ENCODE peak calls at places on chromosome 21, in nine cellular contexts. I is HCT116, Q is WTC11, S is neural progenitor cell, E is foreskin keratinocyte, W is ovary, Y is astrocyte of the cerebellum, R is IMR-90, X is sigmoid colon. H is an unnamed sample.

GRCh38 chr21:25938673-25939395 is 204.1 kb downstream of the GABPA start:
- DNase-seq in Q (no peak), I (no peak), E (peak; percentile 30), W (no peak), R (no peak), X (no peak), S (no peak), Y (no peak), H (no peak)

GRCh38 chr21:25191141-25191540 is 416.1 kb downstream of the MRPL39 start:
- DNase-seq in Q (no peak), S (no peak), X (no peak), W (no peak), R (no peak), E (peak; percentile 50), I (no peak), Y (no peak), H (no peak)

GRCh38 chr21:23217597-23217996 is 2219.4 kb downstream of the NCAM2 start:
- DNase-seq in S (no peak), E (peak; percentile 21), X (no peak), R (no peak), Q (no peak), W (no peak), I (no peak), Y (no peak), H (no peak)

GRCh38 chr21:27505516-27505915 is 538.6 kb upstream of the ADAMTS5 start:
- DNase-seq in Y (peak; percentile 88), I (no peak), X (no peak), Q (no peak), R (peak; percentile 70), W (no peak), E (no peak), S (no peak), H (peak; percentile 64)

GRCh38 chr21:43868461-43868860 is 3.4 kb downstream of the AGPAT3 start:
- DNase-seq in Y (no peak), S (no peak), E (peak; percentile 40), R (no peak), Q (no peak), W (no peak), X (no peak), I (no peak), H (no peak)

GRCh38 chr21:29730281-29730680 is 209.5 kb downstream of the GRIK1 start:
- DNase-seq in W (no peak), I (no peak), X (no peak), E (no peak), Y (no peak), S (no peak), Q (no peak), R (no peak), H (no peak)

GRCh38 chr21:43775795-43776430 is at the start of gene CSTB:
- DNase-seq in R (peak; percentile 38), S (peak; percentile 90), X (peak; percentile 90), Y (no peak), I (peak; percentile 23), E (peak; percentile 47), W (peak; percentile 89), Q (peak; percentile 83), H (no peak)

GRCh38 chr21:24428539-24429186 is 1178.6 kb downstream of the MRPL39 start:
- DNase-seq in Y (no peak), R (no peak), X (no peak), E (no peak), I (no peak), W (no peak), Q (no peak), S (no peak), H (no peak)

GRCh38 chr21:27320868-27321267 is 354.0 kb upstream of the ADAMTS5 start:
- DNase-seq in Q (no peak), S (no peak), R (no peak), W (no peak), I (no peak), Y (no peak), X (no peak), E (no peak), H (no peak)

GRCh38 chr21:40453183-40453582 is 393.8 kb downstream of the DSCAM start:
- DNase-seq in R (no peak), Q (no peak), I (no peak), E (no peak), X (no peak), W (no peak), S (no peak), Y (no peak), H (no peak)

GRCh38 chr21:41863439-41863740 is 15.8 kb downstream of the PRDM15 start:
- DNase-seq in Y (no peak), W (no peak), Q (no peak), I (no peak), X (no peak), R (no peak), E (no peak), S (no peak), H (no peak)

GRCh38 chr21:41861255-41861654 is 17.9 kb downstream of the PRDM15 start:
- DNase-seq in S (no peak), X (no peak), Q (no peak), R (no peak), I (no peak), W (no peak), E (no peak), Y (no peak), H (no peak)

GRCh38 chr21:41864311-41865001 is 14.7 kb downstream of the PRDM15 start:
- DNase-seq in I (no peak), R (no peak), Q (no peak), X (no peak), W (no peak), Y (no peak), S (no peak), E (no peak), H (no peak)

GRCh38 chr21:41859297-41859980 is 19.7 kb downstream of the PRDM15 start:
- DNase-seq in W (no peak), S (no peak), R (no peak), I (no peak), Y (no peak), X (no peak), Q (no peak), E (no peak), H (no peak)

DNA sequence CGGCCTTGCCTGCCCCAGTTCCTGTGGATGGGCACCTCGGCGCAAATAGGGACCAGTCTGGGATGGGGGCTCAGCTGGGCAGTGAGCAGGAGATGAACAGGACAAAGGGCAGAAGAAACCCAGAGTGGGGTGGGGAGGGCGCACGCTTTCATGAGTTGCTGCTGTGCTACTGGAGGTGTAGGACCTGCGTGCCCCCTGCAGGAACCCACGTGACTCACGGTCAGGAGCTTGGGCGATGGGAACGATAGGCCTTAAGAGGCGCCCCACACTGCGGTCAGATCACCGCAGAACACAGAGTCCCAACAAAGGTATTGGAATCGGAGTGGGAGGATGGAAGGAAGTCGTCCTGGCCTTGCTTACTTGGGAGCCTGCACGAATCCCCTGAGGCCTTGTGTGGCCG is 17.2 kb downstream of the PRDM15 start:
- DNase-seq in W (no peak), X (no peak), Y (no peak), I (no peak), Q (no peak), E (no peak), R (no peak), S (no peak), H (no peak)
- TF ChIP-seq CTCF in W (no peak), X (no peak), Y (no peak), I (no peak), Q (no peak), E (no peak), R (no peak), S (peak; percentile 4), H (no peak)

DNA sequence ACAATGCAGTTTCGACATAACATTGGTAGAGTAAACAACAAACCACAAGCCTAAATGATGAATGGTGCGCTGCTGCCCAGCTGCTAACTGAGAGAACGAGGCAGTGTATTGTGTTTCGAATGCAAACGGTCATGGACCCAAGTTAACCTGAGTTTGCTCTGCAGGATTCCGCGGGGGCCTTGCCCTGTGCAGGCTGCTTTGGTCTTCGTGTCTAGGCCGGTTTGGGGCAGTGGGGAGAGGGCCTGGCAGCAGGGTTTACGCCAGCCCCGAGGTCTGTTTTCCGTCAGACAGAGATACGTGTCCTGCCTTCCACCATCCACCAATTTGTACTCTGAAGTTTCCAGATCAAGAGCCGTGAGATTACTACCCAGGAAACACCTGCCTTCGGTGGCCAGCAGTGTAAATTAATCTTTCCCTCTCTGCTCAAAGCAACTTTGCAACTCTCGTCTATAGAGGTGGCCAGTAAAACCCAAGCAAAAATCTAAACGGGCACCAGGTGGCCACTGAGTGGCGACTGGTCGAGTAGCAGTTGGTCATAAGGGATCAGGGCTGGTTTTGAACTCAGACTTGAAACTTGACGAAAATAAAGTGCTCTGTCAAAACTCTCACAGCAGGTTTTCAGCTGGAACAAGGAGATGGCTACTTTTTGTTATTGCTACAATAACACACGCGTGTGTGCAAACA is 6.3 kb upstream of the PRDM15 start:
- DNase-seq in I (no peak), X (no peak), W (no peak), E (no peak), R (peak; percentile 53), Q (no peak), S (no peak), Y (no peak), H (no peak)
- TF ChIP-seq CTCF in I (no peak), X (no peak), W (no peak), E (no peak), R (no peak), Q (no peak), S (no peak), Y (no peak), H (no peak)

DNA sequence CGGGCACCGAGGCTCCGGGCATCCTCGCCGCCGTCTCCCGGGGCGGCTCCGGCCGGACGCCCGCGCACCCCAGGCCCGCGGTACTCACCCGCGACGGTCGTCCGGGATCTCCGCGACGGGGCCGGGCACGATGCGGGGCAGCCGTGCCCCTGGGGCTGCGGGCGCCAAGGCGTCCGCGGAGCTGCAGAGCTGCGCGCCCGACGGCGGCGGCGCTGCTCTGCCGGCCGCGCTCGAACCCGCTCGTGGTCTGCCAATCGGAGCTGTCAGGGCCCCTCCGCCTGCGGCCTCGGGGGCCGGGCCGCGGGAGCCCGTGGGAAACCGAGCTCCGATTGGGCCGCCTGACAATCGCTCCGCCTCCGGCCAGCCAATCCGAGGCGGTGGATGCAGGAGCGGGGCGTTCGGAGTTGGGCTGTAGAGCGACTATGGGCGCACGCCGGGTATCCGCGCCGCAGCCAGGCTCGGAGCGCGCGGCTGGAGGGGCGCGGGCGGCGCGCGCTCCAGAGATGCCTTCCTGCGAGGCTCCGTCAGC is 100.6 kb upstream of the SOD1 start:
- DNase-seq in I (peak; percentile 80), R (peak; percentile 76), W (peak; percentile 92), S (peak; percentile 99), X (peak; percentile 86), Y (peak; percentile 90), E (peak; percentile 91), Q (peak; percentile 96), H (peak; percentile 11)
- TF ChIP-seq CTCF in I (no peak), R (no peak), W (no peak), S (peak; percentile 55), X (no peak), Y (no peak), E (peak; percentile 68), Q (no peak), H (no peak)

DNA sequence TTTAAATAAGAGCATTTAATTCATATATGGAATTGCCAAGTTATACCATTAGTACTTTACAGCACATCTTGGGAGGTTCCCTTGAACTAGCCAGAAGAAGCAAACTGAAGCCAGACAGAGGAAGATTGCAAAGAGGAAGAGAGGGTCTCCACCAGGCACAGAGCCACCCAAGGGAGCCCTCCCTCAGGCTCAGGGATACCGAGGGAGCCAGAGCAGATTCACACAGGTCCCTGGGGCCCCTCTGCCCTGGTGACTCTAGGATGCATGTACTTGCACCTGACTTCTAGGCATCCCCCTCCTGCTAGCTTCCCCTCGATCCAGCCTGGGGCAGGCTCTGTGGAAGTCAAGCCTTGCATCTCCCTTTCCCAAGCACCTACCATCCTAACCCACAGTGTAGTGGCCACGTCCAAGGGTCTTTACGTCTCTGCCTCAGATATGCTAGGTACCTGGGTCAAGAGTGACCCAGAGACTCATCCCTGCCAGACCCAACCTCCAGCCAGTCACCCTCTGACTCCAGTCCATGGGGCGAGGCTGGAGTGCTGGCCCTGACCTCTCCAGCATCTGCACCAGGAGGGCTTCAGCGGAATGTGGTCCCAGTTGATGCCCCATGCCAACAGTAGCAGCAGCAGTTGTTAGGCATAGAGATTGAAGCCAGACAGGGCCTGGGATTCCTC is 6.4 kb downstream of the IFNAR2 start:
- DNase-seq in E (no peak), Y (no peak), I (no peak), W (no peak), Q (no peak), R (no peak), S (no peak), X (no peak), H (no peak)
- TF ChIP-seq CTCF in E (no peak), Y (no peak), I (no peak), W (no peak), Q (no peak), R (no peak), S (no peak), X (no peak), H (no peak)